ENCODE peak calls at places on chromosome 3, in eight cellular contexts. I, K, Z, F, Y, U, M and R are unnamed samples.

GRCh38 chr3:36493051-36493450 is 112.7 kb downstream of the STAC start:
- DNase-seq in Z (no peak), M (no peak), F (no peak), Y (no peak), I (no peak), K (no peak), U (no peak), R (no peak)

GRCh38 chr3:50146316-50146901 is 8.7 kb upstream of the SEMA3F start:
- DNase-seq in I (no peak), U (no peak), Z (no peak), Y (no peak), K (no peak), M (peak; percentile 79), F (no peak), R (no peak)

GRCh38 chr3:188214442-188214841 is 60.5 kb downstream of the LPP start:
- DNase-seq in U (no peak), Y (peak; percentile 42), F (no peak), I (no peak), M (no peak), K (no peak), Z (no peak), R (no peak)

GRCh38 chr3:46717447-46718231 is at the start of gene PRSS50:
- DNase-seq in K (no peak), I (no peak), U (no peak), Z (no peak), M (no peak), F (peak; percentile 74), Y (no peak), R (no peak)

GRCh38 chr3:63654246-63654645 is 1.8 kb downstream of the SNTN start:
- DNase-seq in I (no peak), Y (no peak), F (no peak), Z (peak; percentile 2), U (no peak), M (no peak), K (no peak), R (no peak)

GRCh38 chr3:115330406-115330805 is 183.3 kb upstream of the ZBTB20 start:
- DNase-seq in Y (no peak), I (no peak), M (peak; percentile 43), U (no peak), F (no peak), K (peak; percentile 62), Z (peak; percentile 85), R (no peak)

GRCh38 chr3:107216711-107217110 is 160.5 kb upstream of the CCDC54 start:
- DNase-seq in K (peak; percentile 98), U (no peak), M (peak; percentile 85), I (no peak), Y (no peak), Z (peak; percentile 96), F (no peak), R (no peak)

GRCh38 chr3:66499881-66500574 is 794 bp downstream of the LRIG1 start:
- DNase-seq in F (peak; percentile 82), Y (no peak), I (no peak), K (peak; percentile 14), Z (no peak), U (no peak), M (no peak), R (peak; percentile 90)

GRCh38 chr3:115217678-115218451 is 70.8 kb upstream of the ZBTB20 start:
- DNase-seq in F (no peak), Y (no peak), M (peak; percentile 68), U (no peak), I (no peak), K (peak; percentile 81), Z (peak; percentile 70), R (no peak)

GRCh38 chr3:183449391-183449790 is 21.0 kb upstream of the MCF2L2 start:
- DNase-seq in Y (no peak), U (no peak), K (peak; percentile 51), Z (peak; percentile 42), M (no peak), I (no peak), F (no peak), R (no peak)

GRCh38 chr3:8204846-8205624 is 296.6 kb upstream of the LMCD1 start:
- DNase-seq in F (no peak), M (peak; percentile 90), U (no peak), Y (no peak), I (no peak), K (peak; percentile 3), Z (peak; percentile 22), R (no peak)

GRCh38 chr3:7506606-7507180 is 645.8 kb downstream of the GRM7 start:
- DNase-seq in F (no peak), K (no peak), I (no peak), Z (no peak), M (peak; percentile 72), Y (no peak), U (no peak), R (no peak)

GRCh38 chr3:71039332-71039731 is 544.2 kb downstream of the FOXP1 start:
- DNase-seq in Y (no peak), K (no peak), U (no peak), I (no peak), Z (no peak), F (no peak), M (no peak), R (no peak)

GRCh38 chr3:47404955-47405790 is 24.4 kb downstream of the PTPN23 start:
- DNase-seq in Y (no peak), U (no peak), F (no peak), K (peak; percentile 81), I (peak; percentile 52), M (no peak), Z (no peak), R (no peak)

GRCh38 chr3:128922804-128923459 is 43.5 kb downstream of the ACAD9 start:
- DNase-seq in Y (no peak), M (no peak), K (no peak), I (no peak), U (peak; percentile 42), F (peak; percentile 28), Z (no peak), R (no peak)

GRCh38 chr3:54969652-54970051 is 41.8 kb upstream of the LRTM1 start:
- DNase-seq in K (no peak), U (no peak), F (no peak), M (no peak), Y (no peak), I (no peak), Z (no peak), R (no peak)

GRCh38 chr3:151285940-151286339 is 7.6 kb upstream of the P2RY14 start:
- DNase-seq in Y (no peak), U (no peak), F (no peak), M (no peak), I (no peak), K (no peak), Z (no peak), R (no peak)

GRCh38 chr3:110677506-110677905 is 394.1 kb upstream of the NECTIN3 start:
- DNase-seq in I (no peak), K (peak; percentile 7), Y (no peak), F (no peak), Z (no peak), U (no peak), M (no peak), R (no peak)

DNA sequence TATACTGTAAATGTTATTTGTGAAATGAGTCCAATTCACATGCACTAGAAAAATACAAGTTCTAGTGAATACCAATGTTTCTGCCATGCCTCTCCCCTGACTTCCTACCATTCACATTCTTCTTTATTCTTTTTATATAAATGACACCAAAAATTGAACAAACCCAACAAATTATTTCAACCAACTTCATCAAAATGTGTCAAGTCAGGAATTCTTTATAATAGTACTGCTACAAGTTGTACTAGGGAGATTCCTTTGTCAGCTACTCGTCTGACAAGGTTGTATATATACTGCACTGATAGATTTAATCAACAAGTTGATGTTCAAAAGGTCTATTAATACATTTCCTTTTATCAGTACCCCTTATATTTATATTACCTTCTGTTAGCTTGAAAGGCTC is 3.0 kb downstream of the TBL1XR1 start:
- DNase-seq in I (no peak), K (no peak), Z (no peak), Y (no peak), F (no peak), M (no peak), U (no peak), R (no peak)
- H3K4me3 ChIP-seq in I (no peak overlapping the region), K (peak overlapping the region; percentile 82), Z (peak overlapping the region; percentile 89), Y (peak overlapping the region; percentile 49), F (peak overlapping the region; percentile 95), M (no peak overlapping the region), U (peak overlapping the region; percentile 93), R (peak overlapping the region; percentile 74)

GRCh38 chr3:56556908-56557814 is at the start of gene CCDC66:
- DNase-seq in Y (peak; percentile 80), M (peak; percentile 82), Z (peak; percentile 94), K (peak; percentile 97), I (peak; percentile 86), U (peak; percentile 90), F (peak; percentile 97), R (peak; percentile 98)

GRCh38 chr3:56557815-56558170 is 818 bp downstream of the CCDC66 start:
- DNase-seq in U (no peak), K (no peak), I (no peak), F (no peak), M (no peak), Y (no peak), Z (no peak), R (no peak)
- H3K4me3 ChIP-seq in U (peak overlapping the region; percentile 70), K (peak overlapping the region; percentile 91), I (peak overlapping the region; percentile 67), F (peak overlapping the region; percentile 80), M (peak overlapping the region; percentile 67), Y (peak overlapping the region; percentile 59), Z (peak overlapping the region; percentile 89), R (peak overlapping the region; percentile 80)

DNA sequence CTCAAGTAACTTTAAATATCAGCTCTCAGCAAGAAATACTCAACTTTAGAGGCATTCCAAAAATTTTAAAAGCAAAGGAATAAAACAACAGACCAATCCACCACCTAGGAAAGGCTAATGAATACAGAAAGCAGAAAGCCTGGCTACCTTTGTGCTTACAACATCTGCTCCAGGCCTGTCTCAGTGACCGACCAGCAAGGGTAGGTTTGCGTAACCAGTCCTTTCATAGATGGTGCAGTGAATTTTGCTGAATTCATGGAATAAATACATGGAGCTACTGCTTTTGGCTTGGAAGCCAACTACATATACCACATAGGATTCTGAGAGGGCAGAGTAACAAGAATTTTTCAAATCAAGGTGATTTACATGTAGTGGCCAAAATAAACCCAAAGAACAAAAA is 27.2 kb downstream of the ETV5 start:
- DNase-seq in F (no peak), I (no peak), U (no peak), K (no peak), Y (no peak), M (no peak), Z (no peak), R (no peak)
- H3K4me3 ChIP-seq in F (no peak overlapping the region), I (no peak overlapping the region), U (no peak overlapping the region), K (no peak overlapping the region), Y (no peak overlapping the region), M (no peak overlapping the region), Z (no peak overlapping the region), R (no peak overlapping the region)

GRCh38 chr3:32819581-32820348 is 2.0 kb downstream of the TRIM71 start:
- DNase-seq in F (no peak), I (no peak), Z (no peak), M (no peak), Y (no peak), U (no peak), K (no peak), R (no peak)

GRCh38 chr3:32820430-32820829 is 2.6 kb downstream of the TRIM71 start:
- DNase-seq in K (no peak), M (no peak), U (no peak), I (no peak), F (no peak), Z (no peak), Y (no peak), R (no peak)

GRCh38 chr3:32821686-32822296 is 4.0 kb downstream of the TRIM71 start:
- DNase-seq in M (no peak), I (no peak), K (no peak), Z (no peak), Y (no peak), U (no peak), F (no peak), R (no peak)

GRCh38 chr3:32822609-32823498 is 5.1 kb downstream of the TRIM71 start:
- DNase-seq in U (no peak), M (no peak), Y (no peak), K (no peak), Z (no peak), I (no peak), F (peak; percentile 8), R (no peak)

GRCh38 chr3:32820971-32821685 is 3.3 kb downstream of the TRIM71 start:
- DNase-seq in F (no peak), M (no peak), Y (no peak), K (no peak), U (no peak), Z (no peak), I (no peak), R (no peak)
- H3K4me3 ChIP-seq in F (no peak overlapping the region), M (no peak overlapping the region), Y (no peak overlapping the region), K (no peak overlapping the region), U (no peak overlapping the region), Z (no peak overlapping the region), I (no peak overlapping the region), R (peak overlapping the region; percentile 9)